ENCODE peak calls at places on chromosome 19, in four cellular contexts. Y is PC-9, O is GM12878, W is tibial artery. B is an unnamed sample.
A peak's percentile ranks its signal among the peaks of the same experiment; 100 is the strongest.

GRCh38 chr19:53091413-53091812 is 11.8 kb downstream of the ZNF160 start:
- DNase-seq in Y (no peak), W (no peak), O (no peak), B (no peak)

GRCh38 chr19:30692517-30692870 is 320.3 kb downstream of the ZNF536 start:
- DNase-seq in W (no peak), O (no peak), Y (no peak), B (no peak)

GRCh38 chr19:23698711-23699520 is 11.9 kb upstream of the ZNF675 start:
- DNase-seq in O (no peak), Y (peak; percentile 60), W (no peak), B (no peak)

GRCh38 chr19:6720369-6721112 is at the start of gene C3:
- DNase-seq in W (peak; percentile 77), O (no peak), Y (peak; percentile 88), B (no peak)

GRCh38 chr19:15248648-15249559 is 16.7 kb upstream of the EPHX3 start:
- DNase-seq in W (peak; percentile 94), Y (peak; percentile 78), O (no peak), B (peak; percentile 67)

GRCh38 chr19:39413903-39414608 is 1.6 kb downstream of the PLEKHG2 start:
- DNase-seq in Y (peak; percentile 30), W (peak; percentile 59), O (no peak), B (no peak)

GRCh38 chr19:10137751-10138682 is 18.3 kb upstream of the EIF3G start:
- DNase-seq in O (no peak), W (no peak), Y (no peak), B (no peak)

GRCh38 chr19:17967258-17968051 is 548 bp downstream of the KCNN1 start:
- DNase-seq in O (no peak), Y (no peak), W (no peak), B (no peak)

GRCh38 chr19:33781536-33781935 is 15.1 kb upstream of the KCTD15 start:
- DNase-seq in W (no peak), O (no peak), Y (no peak), B (no peak)

GRCh38 chr19:48858984-48859710 is 9.3 kb downstream of the PLEKHA4 start:
- DNase-seq in Y (no peak), W (no peak), O (no peak), B (no peak)

GRCh38 chr19:35911790-35912189 is 3.7 kb upstream of the TYROBP start:
- DNase-seq in Y (no peak), O (no peak), W (no peak), B (peak; percentile 68)

GRCh38 chr19:48135411-48135810 is 24.8 kb upstream of the PLA2G4C start:
- DNase-seq in Y (no peak), W (no peak), O (no peak), B (no peak)

GRCh38 chr19:58586131-58586765 is 13.1 kb upstream of the MZF1 start:
- DNase-seq in W (no peak), O (no peak), Y (no peak), B (no peak)

DNA sequence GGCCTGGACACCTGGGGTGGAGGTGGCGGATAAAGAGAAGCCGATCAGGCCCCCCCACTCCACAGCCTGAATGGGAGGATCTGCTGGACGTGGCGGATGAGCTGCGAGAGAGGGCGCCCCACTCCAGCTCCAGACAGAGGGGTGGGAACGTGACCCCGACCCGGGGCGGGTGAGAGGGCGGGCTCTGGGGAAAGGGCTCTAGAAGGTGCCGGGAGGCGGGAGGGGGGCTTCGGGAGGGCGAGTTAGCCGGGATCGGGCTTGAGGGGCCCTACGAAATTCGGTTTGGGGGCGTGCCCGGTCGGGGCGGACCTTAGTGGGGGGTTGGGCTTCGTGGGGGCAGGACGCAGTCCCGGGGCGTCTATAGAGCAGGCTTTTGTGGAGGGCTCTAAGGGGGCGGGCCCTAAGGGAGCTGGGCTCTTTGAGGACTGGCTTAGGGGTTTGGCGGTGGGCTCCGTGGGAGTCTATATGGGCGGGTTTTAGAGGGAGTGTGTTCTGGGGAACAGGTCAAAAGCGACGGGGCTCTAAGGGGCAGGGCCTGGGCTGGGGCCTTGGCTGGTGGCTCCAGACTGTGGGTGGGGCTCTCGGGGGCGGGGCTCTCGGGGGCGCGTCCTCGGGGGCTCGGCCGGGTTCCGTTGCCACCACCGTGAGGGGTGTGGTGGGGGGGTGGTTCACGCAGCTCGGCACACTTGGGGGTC is 4.1 kb upstream of the NANOS3 start:
- DNase-seq in W (no peak), O (no peak), Y (peak; percentile 59), B (no peak)
- TF ChIP-seq CTCF in W (no peak), O (peak; percentile 11), Y (peak; percentile 69), B (peak; percentile 25)

GRCh38 chr19:13104848-13105646 is 2.4 kb upstream of the LYL1 start:
- DNase-seq in W (no peak), O (no peak), Y (no peak), B (no peak)
- TF ChIP-seq CTCF in W (no peak), O (peak; percentile 3), Y (no peak), B (no peak)

GRCh38 chr19:29612121-29612520 is 6.0 kb downstream of the POP4 start:
- DNase-seq in O (no peak), W (no peak), Y (no peak), B (no peak)
- TF ChIP-seq CTCF in O (no peak), W (no peak), Y (no peak), B (no peak)

GRCh38 chr19:3572132-3572854 is 451 bp upstream of the HMG20B start:
- DNase-seq in Y (peak; percentile 93), W (peak; percentile 100), O (peak; percentile 97), B (peak; percentile 98)
- TF ChIP-seq CTCF in Y (no peak), W (no peak), O (no peak), B (no peak)

GRCh38 chr19:50858896-50859295 is 4.2 kb downstream of the KLK3 start:
- DNase-seq in W (no peak), Y (no peak), O (no peak), B (no peak)

GRCh38 chr19:50851620-50852019 is 3.1 kb upstream of the KLK3 start:
- DNase-seq in O (no peak), W (no peak), Y (no peak), B (no peak)

GRCh38 chr19:50857366-50857765 is 2.7 kb downstream of the KLK3 start:
- DNase-seq in W (no peak), O (no peak), Y (no peak), B (no peak)

GRCh38 chr19:50850738-50851137 is 4.0 kb upstream of the KLK3 start:
- DNase-seq in W (no peak), Y (no peak), O (no peak), B (no peak)

DNA sequence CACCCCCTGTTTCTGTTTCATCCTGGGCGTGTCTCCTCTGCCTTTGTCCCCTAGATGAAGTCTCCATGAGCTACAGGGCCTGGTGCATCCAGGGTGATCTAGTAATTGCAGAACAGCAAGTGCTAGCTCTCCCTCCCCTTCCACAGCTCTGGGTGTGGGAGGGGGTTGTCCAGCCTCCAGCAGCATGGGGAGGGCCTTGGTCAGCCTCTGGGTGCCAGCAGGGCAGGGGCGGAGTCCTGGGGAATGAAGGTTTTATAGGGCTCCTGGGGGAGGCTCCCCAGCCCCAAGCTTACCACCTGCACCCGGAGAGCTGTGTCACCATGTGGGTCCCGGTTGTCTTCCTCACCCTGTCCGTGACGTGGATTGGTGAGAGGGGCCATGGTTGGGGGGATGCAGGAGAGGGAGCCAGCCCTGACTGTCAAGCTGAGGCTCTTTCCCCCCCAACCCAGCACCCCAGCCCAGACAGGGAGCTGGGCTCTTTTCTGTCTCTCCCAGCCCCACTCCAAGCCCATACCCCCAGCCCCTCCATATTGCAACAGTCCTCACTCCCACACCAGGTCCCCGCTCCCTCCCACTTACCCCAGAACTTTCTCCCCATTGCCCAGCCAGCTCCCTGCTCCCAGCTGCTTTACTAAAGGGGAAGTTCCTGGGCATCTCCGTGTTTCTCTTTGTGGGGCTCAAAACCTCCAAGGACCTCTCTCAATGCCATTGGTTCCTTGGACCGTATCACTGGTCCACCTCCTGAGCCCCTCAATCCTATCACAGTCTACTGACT is at the start of gene KLK3:
- DNase-seq in O (no peak), Y (no peak), W (no peak), B (no peak)
- TF ChIP-seq CTCF in O (no peak), Y (no peak), W (no peak), B (no peak)

GRCh38 chr19:1000095-1000494 is at the start of gene GRIN3B:
- DNase-seq in O (no peak), Y (peak; percentile 42), W (no peak), B (no peak)
- TF ChIP-seq CTCF in O (peak; percentile 60), Y (peak; percentile 66), W (peak; percentile 22), B (peak; percentile 60)

GRCh38 chr19:56721714-56722113 is 50.2 kb upstream of the ZNF835 start:
- DNase-seq in W (no peak), O (no peak), Y (no peak), B (no peak)

GRCh38 chr19:56720281-56720680 is 48.7 kb upstream of the ZNF835 start:
- DNase-seq in Y (no peak), O (no peak), W (no peak), B (no peak)

GRCh38 chr19:56727731-56728130 is 56.2 kb upstream of the ZNF835 start:
- DNase-seq in O (no peak), W (no peak), Y (no peak), B (no peak)

DNA sequence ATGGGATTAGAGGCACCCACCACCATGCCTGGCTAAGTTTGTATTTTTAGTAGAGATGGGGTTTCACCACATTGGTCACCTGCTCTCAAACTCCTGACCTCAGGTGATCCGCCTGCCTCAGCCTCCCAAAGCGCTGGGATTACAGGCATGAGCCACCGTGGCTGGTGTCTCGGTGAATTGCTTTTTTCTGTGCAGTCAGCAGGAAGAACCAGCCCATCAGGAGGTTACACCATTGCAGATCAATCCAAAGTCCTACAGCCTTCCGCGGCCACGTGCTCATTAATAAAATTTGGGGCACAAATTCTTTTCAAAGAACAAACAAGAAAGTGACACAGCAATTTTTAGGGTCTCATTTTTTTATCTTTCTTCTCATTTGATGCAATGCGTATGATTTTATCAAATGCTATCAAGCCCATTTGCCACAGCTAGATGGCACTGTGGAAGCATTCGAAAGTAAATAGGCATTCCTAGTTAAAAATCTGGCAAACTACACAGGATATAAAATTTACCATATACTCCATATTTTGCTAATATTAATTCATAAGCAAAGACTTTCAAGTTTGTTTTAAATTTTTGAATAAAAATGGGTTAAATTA is 54.4 kb upstream of the ZNF835 start:
- DNase-seq in Y (no peak), W (no peak), O (no peak), B (no peak)
- TF ChIP-seq CTCF in Y (peak; percentile 62), W (no peak), O (no peak), B (no peak)

GRCh38 chr19:42122691-42123607 is 9.3 kb downstream of the POU2F2 start:
- DNase-seq in O (peak; percentile 68), Y (no peak), W (no peak), B (no peak)
- TF ChIP-seq CTCF in O (peak; percentile 14), Y (no peak), W (no peak), B (no peak)

DNA sequence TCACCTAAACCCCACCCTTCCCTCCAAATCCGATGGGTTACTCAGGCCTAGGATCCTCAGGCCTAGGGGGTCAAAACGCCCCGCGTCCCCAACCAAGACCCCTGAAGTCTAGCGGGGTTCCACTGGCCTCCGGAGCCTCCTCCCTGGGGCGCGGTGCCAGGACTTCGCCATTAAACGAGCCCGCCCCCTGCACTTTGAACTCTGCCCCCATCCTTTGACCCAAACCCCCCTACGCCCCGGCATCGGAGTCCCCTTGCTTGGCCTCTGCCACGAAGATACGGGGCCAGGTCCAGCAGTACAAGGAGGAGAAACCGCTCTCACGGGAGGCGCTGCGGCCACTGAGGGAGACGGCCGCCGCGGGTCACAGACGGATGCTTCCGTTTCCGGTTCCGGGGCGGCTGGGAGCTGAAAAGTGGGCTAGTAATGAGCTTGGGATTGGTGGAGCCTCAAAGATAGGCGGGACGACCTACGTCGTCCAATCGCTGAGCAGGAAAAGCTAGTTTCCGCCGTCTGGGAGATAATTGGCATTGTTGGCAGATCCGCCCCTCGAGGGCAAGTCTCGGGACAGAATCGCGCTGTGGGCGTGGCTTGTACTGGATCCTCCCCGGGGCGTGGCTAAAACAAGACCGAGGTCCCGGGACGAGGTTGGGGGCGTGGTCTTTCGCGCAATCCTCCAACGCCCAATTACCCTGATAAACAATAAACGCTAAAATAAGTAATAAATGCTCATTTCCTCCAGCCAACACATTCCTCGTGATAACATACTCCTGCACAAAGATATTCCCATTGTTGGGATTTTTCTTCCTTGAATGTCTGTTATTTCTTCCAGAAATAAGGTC is 5.7 kb upstream of the ZNF77 start:
- DNase-seq in W (peak; percentile 100), Y (peak; percentile 95), O (peak; percentile 99), B (peak; percentile 97)
- TF ChIP-seq CTCF in W (no peak), Y (no peak), O (no peak), B (no peak)